ENCODE peak calls at places on chromosomes 5 and 9, in six cellular contexts. B is breast epithelium, L is HEK293T, W is astrocyte of the spinal cord, O is C1 segment of cervical spinal cord, N is GM10248. U is an unnamed sample.

GRCh38 chr5:107389130-107389553 is 281.6 kb downstream of the EFNA5 start:
- DNase-seq in B (no peak), L (no peak), W (peak), O (no peak), N (peak), U (no peak)

GRCh38 chr9:133141833-133142594 is 21.0 kb upstream of the RALGDS start:
- DNase-seq in B (peak), L (no peak), W (no peak), O (peak), N (peak), U (peak)

GRCh38 chr9:137264067-137264466 is 8.9 kb downstream of the NELFB start:
- DNase-seq in B (no peak), L (no peak), W (no peak), O (no peak), N (no peak), U (no peak)

GRCh38 chr5:80960531-80961375 is 590 bp downstream of the RASGRF2 start:
- DNase-seq in B (no peak), L (peak), W (peak), O (peak), N (peak), U (peak)

GRCh38 chr5:93279292-93279974 is 301.6 kb downstream of the NR2F1-AS1 start:
- DNase-seq in B (no peak), L (peak), W (no peak), O (no peak), N (no peak), U (no peak)

GRCh38 chr5:78275998-78276543 is 18.4 kb downstream of the AP3B1 start:
- DNase-seq in B (no peak), L (no peak), W (no peak), O (no peak), N (no peak), U (no peak)

GRCh38 chr9:130918870-130919558 is 20.0 kb downstream of the FIBCD1 start:
- DNase-seq in B (no peak), L (no peak), W (no peak), O (peak), N (no peak), U (no peak)

GRCh38 chr5:138668451-138668850 is 84.8 kb upstream of the CTNNA1 start:
- DNase-seq in B (no peak), L (no peak), W (no peak), O (no peak), N (no peak), U (peak)

GRCh38 chr5:104421431-104421830 is 858.8 kb upstream of the NUDT12 start:
- DNase-seq in B (no peak), L (no peak), W (no peak), O (no peak), N (no peak), U (no peak)

GRCh38 chr5:74206571-74207550 is 433.7 kb downstream of the ENC1 start:
- DNase-seq in B (no peak), L (no peak), W (peak), O (peak), N (no peak), U (no peak)

GRCh38 chr9:135961811-135962695 is 880 bp upstream of the UBAC1 start:
- DNase-seq in B (no peak), L (no peak), W (no peak), O (no peak), N (no peak), U (no peak)

GRCh38 chr9:128022886-128023285 is 42.1 kb upstream of the EEIG1 start:
- DNase-seq in B (no peak), L (no peak), W (no peak), O (no peak), N (peak), U (no peak)

GRCh38 chr9:37197158-37198033 is 77.0 kb downstream of the ZCCHC7 start:
- DNase-seq in B (no peak), L (no peak), W (no peak), O (no peak), N (peak), U (no peak)

GRCh38 chr5:140362875-140363630 is 3.1 kb downstream of the SLC4A9 start:
- DNase-seq in B (peak), L (peak), W (peak), O (peak), N (peak), U (peak)

GRCh38 chr5:94376672-94377345 is 241.6 kb downstream of the KIAA0825 start:
- DNase-seq in B (no peak), L (peak), W (peak), O (no peak), N (no peak), U (no peak)

GRCh38 chr9:91663858-91664257 is 240.2 kb upstream of the NFIL3 start:
- DNase-seq in B (no peak), L (no peak), W (no peak), O (no peak), N (no peak), U (no peak)

GRCh38 chr5:132354381-132354780 is 15.1 kb upstream of the SLC22A5 start:
- DNase-seq in B (no peak), L (no peak), W (no peak), O (no peak), N (no peak), U (no peak)

GRCh38 chr9:137502008-137502913 is 43.1 kb upstream of the NSMF start:
- DNase-seq in B (no peak), L (peak), W (no peak), O (no peak), N (no peak), U (no peak)

GRCh38 chr5:128905225-128906110 is 59.8 kb upstream of the SLC27A6 start:
- DNase-seq in B (no peak), L (peak), W (peak), O (peak), N (peak), U (peak)

GRCh38 chr5:9596833-9597232 is 33.3 kb downstream of the TAS2R1 start:
- DNase-seq in B (no peak), L (no peak), W (no peak), O (no peak), N (no peak), U (no peak)

GRCh38 chr5:143437666-143438273 is 34.3 kb upstream of the NR3C1 start:
- DNase-seq in B (no peak), L (no peak), W (no peak), O (no peak), N (no peak), U (no peak)

GRCh38 chr9:34428325-34428958 is 29.9 kb downstream of the FAM219A start:
- DNase-seq in B (no peak), L (no peak), W (peak), O (no peak), N (no peak), U (no peak)

GRCh38 chr5:147712583-147712982 is 69.9 kb downstream of the JAKMIP2 start:
- DNase-seq in B (no peak), L (no peak), W (no peak), O (no peak), N (no peak), U (no peak)

GRCh38 chr5:151771259-151772028 is at the start of gene G3BP1:
- DNase-seq in B (peak), L (peak), W (peak), O (peak), N (peak), U (peak)

GRCh38 chr9:93676310-93677054 is 100.1 kb downstream of the PHF2 start:
- DNase-seq in B (peak), L (no peak), W (no peak), O (no peak), N (no peak), U (no peak)

GRCh38 chr9:122116040-122116439 is 22.9 kb upstream of the TTLL11 start:
- DNase-seq in B (no peak), L (no peak), W (no peak), O (no peak), N (no peak), U (no peak)

GRCh38 chr9:33065157-33066076 is 11.1 kb downstream of the SMU1 start:
- DNase-seq in B (no peak), L (no peak), W (no peak), O (no peak), N (peak), U (no peak)

GRCh38 chr5:178104492-178104891 is 8.8 kb upstream of the N4BP3 start:
- DNase-seq in B (no peak), L (no peak), W (no peak), O (no peak), N (no peak), U (no peak)

GRCh38 chr9:82031538-82032280 is 43.1 kb downstream of the SPATA31D1 start:
- DNase-seq in B (peak), L (peak), W (peak), O (no peak), N (no peak), U (no peak)

GRCh38 chr5:150778517-150779396 is at the start of gene SMIM3:
- DNase-seq in B (peak), L (peak), W (peak), O (peak), N (peak), U (peak)

GRCh38 chr5:171424726-171425125 is 5.3 kb downstream of the FGF18 start:
- DNase-seq in B (no peak), L (no peak), W (no peak), O (no peak), N (no peak), U (no peak)

GRCh38 chr9:7578951-7579743 is 220.4 kb downstream of the DMAC1 start:
- DNase-seq in B (no peak), L (no peak), W (no peak), O (no peak), N (no peak), U (no peak)

GRCh38 chr5:164360589-164360988 is 855.2 kb downstream of the MAT2B start:
- DNase-seq in B (no peak), L (no peak), W (peak), O (no peak), N (no peak), U (no peak)

GRCh38 chr5:121108725-121109124 is 644.6 kb downstream of the PRR16 start:
- DNase-seq in B (no peak), L (peak), W (no peak), O (no peak), N (no peak), U (no peak)

GRCh38 chr9:9625248-9625647 is 987.6 kb downstream of the PTPRD start:
- DNase-seq in B (no peak), L (no peak), W (no peak), O (no peak), N (no peak), U (no peak)

GRCh38 chr5:80069251-80069650 is 34.1 kb downstream of the THBS4 start:
- DNase-seq in B (no peak), L (no peak), W (no peak), O (no peak), N (no peak), U (no peak)

GRCh38 chr9:22446950-22447606 is 454 bp downstream of the DMRTA1 start:
- DNase-seq in B (no peak), L (peak), W (peak), O (peak), N (peak), U (peak)